ENCODE peak calls at places on chromosomes 13 and 19, in four cellular contexts. One of them, this sample, is unnamed.

GRCh38 chr13:113559901-113560644 is 24.5 kb upstream of the TFDP1 start:
- DNase-seq in germinal center: no peak
- DNase-seq in stimulated activated effector memory CD8-positive, alpha-beta T cell treated with anti-CD3 and anti-CD28 coated beads, Interleukin-12 subunit alpha, Interleukin-12 subunit beta, amount 100 ng/mL, for 72 hours: no peak
- DNase-seq in activated T-cell treated with anti-CD3 and anti-CD28 coated beads, Interleukin-2, amount 50 U/mL, for 48 hours: no peak
- DNase-seq in this sample: no peak

GRCh38 chr13:80342541-80343371 is 1.8 kb upstream of the SPRY2 start:
- DNase-seq in germinal center: peak; percentile 62
- DNase-seq in activated T-cell treated with anti-CD3 and anti-CD28 coated beads, Interleukin-2, amount 50 U/mL, for 48 hours: peak; percentile 84
- DNase-seq in stimulated activated effector memory CD8-positive, alpha-beta T cell treated with anti-CD3 and anti-CD28 coated beads, Interleukin-12 subunit alpha, Interleukin-12 subunit beta, amount 100 ng/mL, for 72 hours: peak; percentile 76
- DNase-seq in this sample: peak; percentile 27

GRCh38 chr19:50221087-50221486 is 17.7 kb downstream of the MYH14 start:
- DNase-seq in germinal center: no peak
- DNase-seq in activated T-cell treated with anti-CD3 and anti-CD28 coated beads, Interleukin-2, amount 50 U/mL, for 48 hours: no peak
- DNase-seq in stimulated activated effector memory CD8-positive, alpha-beta T cell treated with anti-CD3 and anti-CD28 coated beads, Interleukin-12 subunit alpha, Interleukin-12 subunit beta, amount 100 ng/mL, for 72 hours: no peak
- DNase-seq in this sample: no peak

GRCh38 chr13:55977436-55977835 is 1163.3 kb upstream of the PRR20A start:
- DNase-seq in stimulated activated effector memory CD8-positive, alpha-beta T cell treated with anti-CD3 and anti-CD28 coated beads, Interleukin-12 subunit alpha, Interleukin-12 subunit beta, amount 100 ng/mL, for 72 hours: no peak
- DNase-seq in germinal center: no peak
- DNase-seq in activated T-cell treated with anti-CD3 and anti-CD28 coated beads, Interleukin-2, amount 50 U/mL, for 48 hours: no peak
- DNase-seq in this sample: no peak

GRCh38 chr19:58009666-58010301 is 7.2 kb upstream of the ZNF606 start:
- DNase-seq in activated T-cell treated with anti-CD3 and anti-CD28 coated beads, Interleukin-2, amount 50 U/mL, for 48 hours: peak; percentile 75
- DNase-seq in germinal center: peak; percentile 83
- DNase-seq in stimulated activated effector memory CD8-positive, alpha-beta T cell treated with anti-CD3 and anti-CD28 coated beads, Interleukin-12 subunit alpha, Interleukin-12 subunit beta, amount 100 ng/mL, for 72 hours: peak; percentile 24
- DNase-seq in this sample: peak; percentile 83

GRCh38 chr19:33745297-33745696 is 51.4 kb upstream of the KCTD15 start:
- DNase-seq in stimulated activated effector memory CD8-positive, alpha-beta T cell treated with anti-CD3 and anti-CD28 coated beads, Interleukin-12 subunit alpha, Interleukin-12 subunit beta, amount 100 ng/mL, for 72 hours: no peak
- DNase-seq in activated T-cell treated with anti-CD3 and anti-CD28 coated beads, Interleukin-2, amount 50 U/mL, for 48 hours: no peak
- DNase-seq in germinal center: no peak
- DNase-seq in this sample: no peak

GRCh38 chr19:32068805-32069204 is 276.6 kb upstream of the ZNF507 start:
- DNase-seq in germinal center: no peak
- DNase-seq in stimulated activated effector memory CD8-positive, alpha-beta T cell treated with anti-CD3 and anti-CD28 coated beads, Interleukin-12 subunit alpha, Interleukin-12 subunit beta, amount 100 ng/mL, for 72 hours: no peak
- DNase-seq in activated T-cell treated with anti-CD3 and anti-CD28 coated beads, Interleukin-2, amount 50 U/mL, for 48 hours: no peak
- DNase-seq in this sample: no peak

GRCh38 chr19:12985049-12985776 is 10.1 kb upstream of the NFIX start:
- DNase-seq in germinal center: no peak
- DNase-seq in stimulated activated effector memory CD8-positive, alpha-beta T cell treated with anti-CD3 and anti-CD28 coated beads, Interleukin-12 subunit alpha, Interleukin-12 subunit beta, amount 100 ng/mL, for 72 hours: no peak
- DNase-seq in activated T-cell treated with anti-CD3 and anti-CD28 coated beads, Interleukin-2, amount 50 U/mL, for 48 hours: no peak
- DNase-seq in this sample: no peak

GRCh38 chr13:113187263-113187669 is 21.2 kb downstream of the PCID2 start:
- DNase-seq in germinal center: no peak
- DNase-seq in activated T-cell treated with anti-CD3 and anti-CD28 coated beads, Interleukin-2, amount 50 U/mL, for 48 hours: peak; percentile 81
- DNase-seq in stimulated activated effector memory CD8-positive, alpha-beta T cell treated with anti-CD3 and anti-CD28 coated beads, Interleukin-12 subunit alpha, Interleukin-12 subunit beta, amount 100 ng/mL, for 72 hours: no peak
- DNase-seq in this sample: no peak

GRCh38 chr19:40090256-40091204 is at the start of gene ZNF780A:
- DNase-seq in germinal center: peak; percentile 66
- DNase-seq in stimulated activated effector memory CD8-positive, alpha-beta T cell treated with anti-CD3 and anti-CD28 coated beads, Interleukin-12 subunit alpha, Interleukin-12 subunit beta, amount 100 ng/mL, for 72 hours: peak; percentile 53
- DNase-seq in activated T-cell treated with anti-CD3 and anti-CD28 coated beads, Interleukin-2, amount 50 U/mL, for 48 hours: peak; percentile 86
- DNase-seq in this sample: peak; percentile 72

GRCh38 chr19:6503407-6504201 is 1.5 kb upstream of the TUBB4A start:
- DNase-seq in activated T-cell treated with anti-CD3 and anti-CD28 coated beads, Interleukin-2, amount 50 U/mL, for 48 hours: no peak
- DNase-seq in germinal center: no peak
- DNase-seq in stimulated activated effector memory CD8-positive, alpha-beta T cell treated with anti-CD3 and anti-CD28 coated beads, Interleukin-12 subunit alpha, Interleukin-12 subunit beta, amount 100 ng/mL, for 72 hours: no peak
- DNase-seq in this sample: no peak

GRCh38 chr19:17726136-17726741 is 7.0 kb downstream of the MAP1S start:
- DNase-seq in germinal center: no peak
- DNase-seq in activated T-cell treated with anti-CD3 and anti-CD28 coated beads, Interleukin-2, amount 50 U/mL, for 48 hours: no peak
- DNase-seq in stimulated activated effector memory CD8-positive, alpha-beta T cell treated with anti-CD3 and anti-CD28 coated beads, Interleukin-12 subunit alpha, Interleukin-12 subunit beta, amount 100 ng/mL, for 72 hours: no peak
- DNase-seq in this sample: no peak

This sample was measured in NCI-H1105.